ENCODE peak calls at places on chromosomes 13 and 19, in seven cellular contexts. One of them, this sample, is unnamed.

GRCh38 chr19:840519-841206 is at the start of gene PRTN3:
- DNase-seq in GM12878: no peak
- DNase-seq in K562: no peak
- DNase-seq in HepG2: no peak
- DNase-seq in HCT116: no peak
- DNase-seq in H1: no peak
- DNase-seq in SK-N-SH: no peak
- DNase-seq in this sample: no peak

GRCh38 chr19:29645911-29646310 is 19.4 kb upstream of the PLEKHF1 start:
- DNase-seq in GM12878: no peak
- DNase-seq in K562: no peak
- DNase-seq in HepG2: peak
- DNase-seq in HCT116: no peak
- DNase-seq in H1: no peak
- DNase-seq in SK-N-SH: no peak
- DNase-seq in this sample: no peak

GRCh38 chr13:56110751-56111150 is 1030.0 kb upstream of the PRR20A start:
- DNase-seq in GM12878: no peak
- DNase-seq in K562: no peak
- DNase-seq in HepG2: no peak
- DNase-seq in HCT116: no peak
- DNase-seq in H1: no peak
- DNase-seq in SK-N-SH: no peak
- DNase-seq in this sample: peak

GRCh38 chr19:33052352-33052972 is 12.2 kb downstream of the RHPN2 start:
- DNase-seq in GM12878: no peak
- DNase-seq in K562: no peak
- DNase-seq in HepG2: peak
- DNase-seq in HCT116: no peak
- DNase-seq in H1: no peak
- DNase-seq in SK-N-SH: no peak
- DNase-seq in this sample: peak

GRCh38 chr19:45444318-45445041 is 20.8 kb upstream of the ERCC1 start:
- DNase-seq in GM12878: no peak
- DNase-seq in K562: peak
- DNase-seq in HepG2: peak
- DNase-seq in HCT116: no peak
- DNase-seq in H1: no peak
- DNase-seq in SK-N-SH: peak
- DNase-seq in this sample: peak

GRCh38 chr13:59303433-59303832 is 860.3 kb downstream of the DIAPH3 start:
- DNase-seq in GM12878: no peak
- DNase-seq in K562: no peak
- DNase-seq in HepG2: no peak
- DNase-seq in HCT116: no peak
- DNase-seq in H1: no peak
- DNase-seq in SK-N-SH: no peak
- DNase-seq in this sample: no peak

GRCh38 chr19:17332677-17333581 is 1.7 kb downstream of the ANO8 start:
- DNase-seq in GM12878: peak
- DNase-seq in K562: peak
- DNase-seq in HepG2: peak
- DNase-seq in HCT116: peak
- DNase-seq in H1: peak
- DNase-seq in SK-N-SH: peak
- DNase-seq in this sample: peak

GRCh38 chr13:32940601-32941000 is 75.6 kb upstream of the KL start:
- DNase-seq in GM12878: no peak
- DNase-seq in K562: no peak
- DNase-seq in HepG2: no peak
- DNase-seq in HCT116: no peak
- DNase-seq in H1: no peak
- DNase-seq in SK-N-SH: peak
- DNase-seq in this sample: no peak

GRCh38 chr19:48558018-48558684 is 6.2 kb downstream of the SULT2B1 start:
- DNase-seq in GM12878: no peak
- DNase-seq in K562: peak
- DNase-seq in HepG2: peak
- DNase-seq in HCT116: peak
- DNase-seq in H1: no peak
- DNase-seq in SK-N-SH: no peak
- DNase-seq in this sample: no peak

GRCh38 chr19:41753936-41754529 is 1.3 kb upstream of the CEACAM6 start:
- DNase-seq in GM12878: no peak
- DNase-seq in K562: peak
- DNase-seq in HepG2: peak
- DNase-seq in HCT116: peak
- DNase-seq in H1: no peak
- DNase-seq in SK-N-SH: peak
- DNase-seq in this sample: no peak

GRCh38 chr19:885536-886224 is 7.3 kb downstream of the MED16 start:
- DNase-seq in GM12878: no peak
- DNase-seq in K562: no peak
- DNase-seq in HepG2: no peak
- DNase-seq in HCT116: no peak
- DNase-seq in H1: no peak
- DNase-seq in SK-N-SH: no peak
- DNase-seq in this sample: no peak

GRCh38 chr13:45209229-45209628 is 8.4 kb upstream of the KCTD4 start:
- DNase-seq in GM12878: no peak
- DNase-seq in K562: no peak
- DNase-seq in HepG2: no peak
- DNase-seq in HCT116: no peak
- DNase-seq in H1: no peak
- DNase-seq in SK-N-SH: no peak
- DNase-seq in this sample: no peak

GRCh38 chr19:45767410-45767880 is 1.6 kb downstream of the SIX5 start:
- DNase-seq in GM12878: no peak
- DNase-seq in K562: peak
- DNase-seq in HepG2: peak
- DNase-seq in HCT116: no peak
- DNase-seq in H1: no peak
- DNase-seq in SK-N-SH: no peak
- DNase-seq in this sample: peak

GRCh38 chr13:42283574-42283973 is 11.6 kb downstream of the AKAP11 start:
- DNase-seq in GM12878: no peak
- DNase-seq in K562: no peak
- DNase-seq in HepG2: no peak
- DNase-seq in HCT116: no peak
- DNase-seq in H1: no peak
- DNase-seq in SK-N-SH: no peak
- DNase-seq in this sample: no peak

GRCh38 chr19:44582581-44583265 is 30.6 kb upstream of the IGSF23 start:
- DNase-seq in GM12878: no peak
- DNase-seq in K562: peak
- DNase-seq in HepG2: no peak
- DNase-seq in HCT116: peak
- DNase-seq in H1: peak
- DNase-seq in SK-N-SH: peak
- DNase-seq in this sample: peak

GRCh38 chr19:13881231-13881691 is 4.3 kb downstream of the NANOS3 start:
- DNase-seq in GM12878: no peak
- DNase-seq in K562: no peak
- DNase-seq in HepG2: peak
- DNase-seq in HCT116: no peak
- DNase-seq in H1: peak
- DNase-seq in SK-N-SH: peak
- DNase-seq in this sample: no peak

GRCh38 chr19:8204961-8205360 is 4.2 kb upstream of the CERS4 start:
- DNase-seq in GM12878: no peak
- DNase-seq in K562: no peak
- DNase-seq in HepG2: no peak
- DNase-seq in HCT116: no peak
- DNase-seq in H1: no peak
- DNase-seq in SK-N-SH: no peak
- DNase-seq in this sample: peak

GRCh38 chr19:28294395-28294794 is 918.6 kb downstream of the UQCRFS1 start:
- DNase-seq in GM12878: no peak
- DNase-seq in K562: no peak
- DNase-seq in HepG2: no peak
- DNase-seq in HCT116: no peak
- DNase-seq in H1: no peak
- DNase-seq in SK-N-SH: no peak
- DNase-seq in this sample: no peak

GRCh38 chr13:46743191-46743590 is 53.8 kb downstream of the ESD start:
- DNase-seq in GM12878: no peak
- DNase-seq in K562: no peak
- DNase-seq in HepG2: no peak
- DNase-seq in HCT116: no peak
- DNase-seq in H1: no peak
- DNase-seq in SK-N-SH: no peak
- DNase-seq in this sample: no peak

GRCh38 chr19:30908262-30908771 is 440.9 kb downstream of the TSHZ3 start:
- DNase-seq in GM12878: no peak
- DNase-seq in K562: peak
- DNase-seq in HepG2: no peak
- DNase-seq in HCT116: no peak
- DNase-seq in H1: no peak
- DNase-seq in SK-N-SH: no peak
- DNase-seq in this sample: no peak
- TF ChIP-seq JUND in GM12878: no peak
- TF ChIP-seq JUND in K562: peak
- TF ChIP-seq JUND in HepG2: no peak
- TF ChIP-seq JUND in HCT116: no peak
- TF ChIP-seq JUND in H1: no peak
- TF ChIP-seq JUND in SK-N-SH: no peak
- TF ChIP-seq JUND in this sample: no peak

GRCh38 chr19:3374369-3375112 is 8.2 kb downstream of the NFIC start:
- DNase-seq in GM12878: no peak
- DNase-seq in K562: peak
- DNase-seq in HepG2: no peak
- DNase-seq in HCT116: no peak
- DNase-seq in H1: no peak
- DNase-seq in SK-N-SH: peak
- DNase-seq in this sample: no peak
- TF ChIP-seq JUND in GM12878: no peak
- TF ChIP-seq JUND in K562: peak
- TF ChIP-seq JUND in HepG2: no peak
- TF ChIP-seq JUND in HCT116: no peak
- TF ChIP-seq JUND in H1: no peak
- TF ChIP-seq JUND in SK-N-SH: no peak
- TF ChIP-seq JUND in this sample: no peak

GRCh38 chr13:99053636-99054233 is 75.9 kb upstream of the DOCK9 start:
- DNase-seq in GM12878: no peak
- DNase-seq in K562: peak
- DNase-seq in HepG2: no peak
- DNase-seq in HCT116: no peak
- DNase-seq in H1: no peak
- DNase-seq in SK-N-SH: no peak
- DNase-seq in this sample: no peak
- TF ChIP-seq JUND in GM12878: no peak
- TF ChIP-seq JUND in K562: peak
- TF ChIP-seq JUND in HepG2: no peak
- TF ChIP-seq JUND in HCT116: no peak
- TF ChIP-seq JUND in H1: no peak
- TF ChIP-seq JUND in SK-N-SH: no peak
- TF ChIP-seq JUND in this sample: no peak

GRCh38 chr19:52689804-52690394 is 44.9 kb downstream of the ZNF611 start:
- DNase-seq in GM12878: no peak
- DNase-seq in K562: peak
- DNase-seq in HepG2: no peak
- DNase-seq in HCT116: no peak
- DNase-seq in H1: no peak
- DNase-seq in SK-N-SH: peak
- DNase-seq in this sample: no peak

GRCh38 chr19:52692431-52693008 is 42.3 kb downstream of the ZNF611 start:
- DNase-seq in GM12878: no peak
- DNase-seq in K562: peak
- DNase-seq in HepG2: no peak
- DNase-seq in HCT116: no peak
- DNase-seq in H1: no peak
- DNase-seq in SK-N-SH: no peak
- DNase-seq in this sample: no peak

GRCh38 chr19:52691737-52692136 is 43.1 kb downstream of the ZNF611 start:
- DNase-seq in GM12878: peak
- DNase-seq in K562: peak
- DNase-seq in HepG2: no peak
- DNase-seq in HCT116: no peak
- DNase-seq in H1: no peak
- DNase-seq in SK-N-SH: no peak
- DNase-seq in this sample: no peak

GRCh38 chr19:52691215-52691610 is 43.6 kb downstream of the ZNF611 start:
- DNase-seq in GM12878: no peak
- DNase-seq in K562: no peak
- DNase-seq in HepG2: no peak
- DNase-seq in HCT116: no peak
- DNase-seq in H1: no peak
- DNase-seq in SK-N-SH: no peak
- DNase-seq in this sample: no peak

DNA sequence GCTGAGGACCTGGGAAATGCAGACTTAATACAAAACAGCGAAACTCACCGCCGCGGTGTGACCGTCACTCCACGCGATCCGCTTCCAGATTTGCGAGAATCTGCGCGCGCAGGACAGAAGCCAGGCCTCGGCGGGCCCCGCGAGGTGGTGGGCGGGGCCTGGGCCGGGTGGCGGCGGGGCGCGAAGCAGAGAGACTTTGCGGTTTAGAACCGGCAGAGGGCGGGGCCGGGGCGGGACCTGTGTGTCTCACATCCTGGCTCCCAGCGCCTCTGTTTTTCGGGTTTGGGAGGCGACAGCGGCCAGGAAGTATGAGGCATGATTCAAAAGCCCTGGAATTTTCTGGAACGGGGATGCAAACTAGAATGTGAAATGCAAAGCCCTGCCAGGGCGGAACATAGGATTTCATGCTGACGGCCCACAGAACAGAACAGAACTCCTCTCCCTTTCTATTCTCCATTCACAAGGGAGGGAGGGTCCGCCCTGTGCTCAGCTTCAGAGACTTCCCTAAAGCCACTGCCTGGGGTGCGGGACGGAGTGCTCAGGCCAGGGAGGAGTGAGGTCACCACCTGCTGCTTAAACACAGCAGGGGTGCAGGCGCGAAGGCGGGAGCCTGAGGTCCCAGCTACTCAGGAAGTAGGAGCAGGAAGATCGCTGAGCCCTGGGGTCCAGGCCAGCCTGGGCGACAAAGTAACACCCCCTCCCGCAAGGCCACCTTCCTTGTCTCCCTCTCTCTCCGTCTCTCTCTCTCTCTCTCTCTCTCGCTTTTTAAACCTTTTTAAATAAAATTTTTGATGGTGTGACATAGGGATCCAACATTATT is 44.2 kb downstream of the ZNF611 start:
- DNase-seq in GM12878: peak
- DNase-seq in K562: peak
- DNase-seq in HepG2: peak
- DNase-seq in HCT116: peak
- DNase-seq in H1: peak
- DNase-seq in SK-N-SH: peak
- DNase-seq in this sample: peak
- TF ChIP-seq JUND in GM12878: no peak
- TF ChIP-seq JUND in K562: peak
- TF ChIP-seq JUND in HepG2: no peak
- TF ChIP-seq JUND in HCT116: no peak
- TF ChIP-seq JUND in H1: no peak
- TF ChIP-seq JUND in SK-N-SH: no peak
- TF ChIP-seq JUND in this sample: no peak

DNA sequence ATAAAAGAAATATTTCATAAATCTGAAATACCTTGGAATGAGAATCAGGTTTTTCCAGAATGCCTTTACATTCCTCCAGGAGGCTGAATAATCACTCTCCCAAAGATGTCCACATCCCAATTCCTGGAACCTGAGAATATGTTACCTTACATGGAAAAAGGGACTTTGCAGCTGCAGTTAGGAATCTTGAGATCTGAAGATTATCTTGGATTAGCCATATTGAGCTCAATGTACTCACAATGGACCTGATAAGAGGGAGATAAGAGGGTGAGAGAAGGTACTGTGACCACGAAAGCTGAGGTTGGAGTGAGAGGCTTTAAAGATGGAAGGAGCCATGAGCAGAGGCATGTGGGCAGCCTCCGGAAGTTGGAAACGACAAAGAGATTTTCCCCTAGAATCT is 36.8 kb upstream of the MBNL2 start:
- DNase-seq in GM12878: no peak
- DNase-seq in K562: no peak
- DNase-seq in HepG2: no peak
- DNase-seq in HCT116: no peak
- DNase-seq in H1: no peak
- DNase-seq in SK-N-SH: no peak
- DNase-seq in this sample: no peak
- TF ChIP-seq JUND in GM12878: no peak
- TF ChIP-seq JUND in K562: no peak
- TF ChIP-seq JUND in HepG2: no peak
- TF ChIP-seq JUND in HCT116: no peak
- TF ChIP-seq JUND in H1: no peak
- TF ChIP-seq JUND in SK-N-SH: no peak
- TF ChIP-seq JUND in this sample: no peak

This sample was measured in T47D.